ENCODE peak calls at places on chromosomes 1 and 21, in four cellular contexts. S is AG04450, Z is MV-4-11, M is T1000. P is an unnamed sample.

GRCh38 chr1:81437649-81438048 is 363.1 kb upstream of the ADGRL2 start:
- DNase-seq in S (no peak), Z (no peak), M (no peak), P (no peak)

GRCh38 chr1:218499021-218499691 is 154.0 kb downstream of the TGFB2 start:
- DNase-seq in S (no peak), Z (peak; percentile 36), M (no peak), P (no peak)

GRCh38 chr1:234770924-234771540 is 161.1 kb upstream of the IRF2BP2 start:
- DNase-seq in S (no peak), Z (no peak), M (no peak), P (no peak)

GRCh38 chr21:36487641-36488307 is 7.9 kb upstream of the CLDN14 start:
- DNase-seq in S (no peak), Z (peak; percentile 45), M (no peak), P (peak; percentile 17)

GRCh38 chr1:44808938-44809917 is 905 bp downstream of the BTBD19 start:
- DNase-seq in S (no peak), Z (peak; percentile 89), M (no peak), P (no peak)

GRCh38 chr1:196063307-196063706 is 544.9 kb downstream of the KCNT2 start:
- DNase-seq in S (no peak), Z (no peak), M (no peak), P (no peak)

GRCh38 chr1:201356236-201356635 is 21.2 kb downstream of the TNNT2 start:
- DNase-seq in S (no peak), Z (no peak), M (no peak), P (no peak)

GRCh38 chr1:31788138-31788824 is 24.1 kb upstream of the ADGRB2 start:
- DNase-seq in S (peak; percentile 76), Z (peak; percentile 97), M (peak; percentile 90), P (peak; percentile 75)

GRCh38 chr1:15465674-15466073 is 9.1 kb downstream of the CELA2A start:
- DNase-seq in S (no peak), Z (peak; percentile 66), M (no peak), P (no peak)

GRCh38 chr1:43873851-43874250 is 59.8 kb upstream of the ARTN start:
- DNase-seq in S (no peak), Z (no peak), M (no peak), P (no peak)